ENCODE peak calls at places on chromosomes 13 and 19, in seven cellular contexts. One of them, this sample, is unnamed.

GRCh38 chr13:96020155-96020575 is 33.0 kb downstream of the UGGT2 start:
- DNase-seq in IMR-90: peak
- DNase-seq in heart left ventricle: no peak
- DNase-seq in lower leg skin: peak
- DNase-seq in prostate gland: peak
- DNase-seq in spleen: no peak
- DNase-seq in tibial nerve: no peak
- DNase-seq in this sample: peak

GRCh38 chr19:52991484-52991883 is 22.2 kb upstream of the ERVV-1 start:
- DNase-seq in tibial nerve: no peak
- DNase-seq in spleen: no peak
- DNase-seq in heart left ventricle: no peak
- DNase-seq in IMR-90: peak
- DNase-seq in prostate gland: no peak
- DNase-seq in lower leg skin: no peak
- DNase-seq in this sample: no peak

GRCh38 chr13:31761951-31762350 is 22.6 kb downstream of the RXFP2 start:
- DNase-seq in IMR-90: peak
- DNase-seq in prostate gland: no peak
- DNase-seq in lower leg skin: no peak
- DNase-seq in tibial nerve: no peak
- DNase-seq in heart left ventricle: no peak
- DNase-seq in spleen: no peak
- DNase-seq in this sample: no peak

GRCh38 chr13:19664481-19665230 is 31.2 kb downstream of the MPHOSPH8 start:
- DNase-seq in tibial nerve: no peak
- DNase-seq in IMR-90: no peak
- DNase-seq in heart left ventricle: no peak
- DNase-seq in prostate gland: no peak
- DNase-seq in lower leg skin: no peak
- DNase-seq in spleen: no peak
- DNase-seq in this sample: no peak

GRCh38 chr19:1434040-1434366 is 4.2 kb upstream of the RPS15 start:
- DNase-seq in heart left ventricle: no peak
- DNase-seq in tibial nerve: no peak
- DNase-seq in spleen: no peak
- DNase-seq in prostate gland: no peak
- DNase-seq in IMR-90: no peak
- DNase-seq in lower leg skin: no peak
- DNase-seq in this sample: no peak

GRCh38 chr19:46351241-46352041 is 4.6 kb downstream of the PPP5C start:
- DNase-seq in tibial nerve: no peak
- DNase-seq in prostate gland: peak
- DNase-seq in heart left ventricle: peak
- DNase-seq in IMR-90: peak
- DNase-seq in spleen: no peak
- DNase-seq in lower leg skin: no peak
- DNase-seq in this sample: no peak

GRCh38 chr13:68888832-68889231 is 1218.8 kb upstream of the ATXN8OS start:
- DNase-seq in prostate gland: no peak
- DNase-seq in tibial nerve: no peak
- DNase-seq in lower leg skin: no peak
- DNase-seq in IMR-90: no peak
- DNase-seq in spleen: no peak
- DNase-seq in heart left ventricle: no peak
- DNase-seq in this sample: no peak

GRCh38 chr19:18500820-18501219 is 21.1 kb downstream of the ELL start:
- DNase-seq in tibial nerve: no peak
- DNase-seq in prostate gland: no peak
- DNase-seq in IMR-90: no peak
- DNase-seq in heart left ventricle: peak
- DNase-seq in spleen: peak
- DNase-seq in lower leg skin: no peak
- DNase-seq in this sample: no peak

GRCh38 chr13:45479661-45480060 is 14.9 kb downstream of the COG3 start:
- DNase-seq in lower leg skin: no peak
- DNase-seq in prostate gland: no peak
- DNase-seq in IMR-90: no peak
- DNase-seq in tibial nerve: no peak
- DNase-seq in spleen: no peak
- DNase-seq in heart left ventricle: no peak
- DNase-seq in this sample: no peak

GRCh38 chr13:47503468-47503867 is 497.6 kb downstream of the SUCLA2 start:
- DNase-seq in prostate gland: no peak
- DNase-seq in spleen: no peak
- DNase-seq in lower leg skin: no peak
- DNase-seq in heart left ventricle: no peak
- DNase-seq in IMR-90: no peak
- DNase-seq in tibial nerve: no peak
- DNase-seq in this sample: no peak

GRCh38 chr13:49082653-49083536 is 107.2 kb downstream of the FNDC3A start:
- DNase-seq in spleen: no peak
- DNase-seq in tibial nerve: no peak
- DNase-seq in prostate gland: no peak
- DNase-seq in heart left ventricle: no peak
- DNase-seq in lower leg skin: no peak
- DNase-seq in IMR-90: peak
- DNase-seq in this sample: no peak

GRCh38 chr13:110449225-110450015 is 112.1 kb downstream of the RAB20 start:
- DNase-seq in IMR-90: no peak
- DNase-seq in heart left ventricle: no peak
- DNase-seq in tibial nerve: no peak
- DNase-seq in lower leg skin: no peak
- DNase-seq in prostate gland: no peak
- DNase-seq in spleen: no peak
- DNase-seq in this sample: no peak

GRCh38 chr13:93318538-93318937 is 91.9 kb downstream of the GPC6 start:
- DNase-seq in prostate gland: no peak
- DNase-seq in spleen: no peak
- DNase-seq in IMR-90: peak
- DNase-seq in heart left ventricle: no peak
- DNase-seq in lower leg skin: no peak
- DNase-seq in tibial nerve: no peak
- DNase-seq in this sample: no peak

GRCh38 chr13:108618233-108618632 is 11.2 kb upstream of the MYO16 start:
- DNase-seq in IMR-90: no peak
- DNase-seq in prostate gland: no peak
- DNase-seq in tibial nerve: no peak
- DNase-seq in heart left ventricle: no peak
- DNase-seq in lower leg skin: no peak
- DNase-seq in spleen: no peak
- DNase-seq in this sample: no peak

GRCh38 chr13:90918551-90918950 is 428.9 kb upstream of the MIR17HG start:
- DNase-seq in heart left ventricle: no peak
- DNase-seq in lower leg skin: no peak
- DNase-seq in spleen: no peak
- DNase-seq in prostate gland: no peak
- DNase-seq in tibial nerve: no peak
- DNase-seq in IMR-90: peak
- DNase-seq in this sample: no peak

GRCh38 chr13:21011378-21011777 is 50.0 kb downstream of the LATS2 start:
- DNase-seq in IMR-90: no peak
- DNase-seq in heart left ventricle: no peak
- DNase-seq in lower leg skin: no peak
- DNase-seq in tibial nerve: no peak
- DNase-seq in prostate gland: no peak
- DNase-seq in spleen: no peak
- DNase-seq in this sample: no peak

GRCh38 chr13:97430296-97430695 is 3.7 kb upstream of the RAP2A start:
- DNase-seq in heart left ventricle: no peak
- DNase-seq in lower leg skin: no peak
- DNase-seq in IMR-90: no peak
- DNase-seq in spleen: no peak
- DNase-seq in tibial nerve: no peak
- DNase-seq in prostate gland: no peak
- DNase-seq in this sample: no peak

DNA sequence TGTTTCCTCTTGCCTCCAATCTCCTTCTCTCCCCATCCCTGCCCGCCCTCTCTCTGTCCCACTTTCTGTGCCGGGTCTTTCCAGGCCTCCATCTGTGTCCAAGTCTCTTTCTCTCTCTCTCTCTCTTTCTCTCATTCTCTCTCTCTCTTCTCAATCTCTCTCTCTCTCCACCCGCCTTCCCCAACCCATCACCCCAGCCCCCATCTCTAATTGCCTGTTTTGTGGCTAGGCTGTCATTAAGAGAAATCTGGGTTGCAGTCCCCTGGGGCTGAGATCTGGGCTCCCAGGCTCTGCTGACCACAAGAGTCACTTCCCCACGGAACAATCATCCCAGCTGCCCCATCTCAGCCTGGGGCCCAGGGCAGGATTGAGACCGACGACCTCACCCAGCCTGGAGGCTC is 2.5 kb downstream of the COL5A3 start:
- DNase-seq in heart left ventricle: peak
- DNase-seq in prostate gland: no peak
- DNase-seq in lower leg skin: no peak
- DNase-seq in IMR-90: peak
- DNase-seq in tibial nerve: no peak
- DNase-seq in spleen: no peak
- DNase-seq in this sample: peak
- H3K4me3 ChIP-seq in heart left ventricle: peak
- H3K4me3 ChIP-seq in prostate gland: no peak
- H3K4me3 ChIP-seq in lower leg skin: no peak
- H3K4me3 ChIP-seq in IMR-90: no peak
- H3K4me3 ChIP-seq in tibial nerve: no peak
- H3K4me3 ChIP-seq in spleen: no peak
- H3K4me3 ChIP-seq in this sample: no peak

GRCh38 chr19:40090256-40091204 is at the start of gene ZNF780A:
- DNase-seq in spleen: peak
- DNase-seq in prostate gland: peak
- DNase-seq in heart left ventricle: peak
- DNase-seq in tibial nerve: peak
- DNase-seq in IMR-90: peak
- DNase-seq in lower leg skin: peak
- DNase-seq in this sample: peak
- TF ChIP-seq POLR2A in spleen: no peak
- TF ChIP-seq POLR2A in prostate gland: no peak
- TF ChIP-seq POLR2A in heart left ventricle: no peak
- TF ChIP-seq POLR2A in tibial nerve: peak
- TF ChIP-seq POLR2A in IMR-90: peak
- TF ChIP-seq POLR2A in lower leg skin: no peak
- TF ChIP-seq POLR2A in this sample: no peak

GRCh38 chr13:102825921-102826706 is 19.7 kb upstream of the ERCC5 start:
- DNase-seq in spleen: no peak
- DNase-seq in prostate gland: no peak
- DNase-seq in tibial nerve: no peak
- DNase-seq in lower leg skin: no peak
- DNase-seq in heart left ventricle: no peak
- DNase-seq in IMR-90: peak
- DNase-seq in this sample: no peak
- H3K4me3 ChIP-seq in spleen: no peak
- H3K4me3 ChIP-seq in prostate gland: no peak
- H3K4me3 ChIP-seq in tibial nerve: no peak
- H3K4me3 ChIP-seq in lower leg skin: no peak
- H3K4me3 ChIP-seq in heart left ventricle: no peak
- H3K4me3 ChIP-seq in IMR-90: peak
- H3K4me3 ChIP-seq in this sample: no peak

GRCh38 chr13:44299544-44299943 is 74.1 kb upstream of the SERP2 start:
- DNase-seq in lower leg skin: no peak
- DNase-seq in heart left ventricle: no peak
- DNase-seq in tibial nerve: no peak
- DNase-seq in prostate gland: no peak
- DNase-seq in IMR-90: no peak
- DNase-seq in spleen: no peak
- DNase-seq in this sample: no peak

GRCh38 chr13:44302948-44303575 is 70.6 kb upstream of the SERP2 start:
- DNase-seq in IMR-90: peak
- DNase-seq in heart left ventricle: no peak
- DNase-seq in prostate gland: no peak
- DNase-seq in spleen: no peak
- DNase-seq in tibial nerve: no peak
- DNase-seq in lower leg skin: no peak
- DNase-seq in this sample: no peak

GRCh38 chr13:44300895-44301638 is 72.6 kb upstream of the SERP2 start:
- DNase-seq in IMR-90: peak
- DNase-seq in heart left ventricle: peak
- DNase-seq in lower leg skin: no peak
- DNase-seq in tibial nerve: no peak
- DNase-seq in spleen: no peak
- DNase-seq in prostate gland: peak
- DNase-seq in this sample: no peak

GRCh38 chr13:44302233-44302632 is 71.4 kb upstream of the SERP2 start:
- DNase-seq in IMR-90: no peak
- DNase-seq in prostate gland: no peak
- DNase-seq in lower leg skin: no peak
- DNase-seq in spleen: no peak
- DNase-seq in heart left ventricle: no peak
- DNase-seq in tibial nerve: no peak
- DNase-seq in this sample: no peak

DNA sequence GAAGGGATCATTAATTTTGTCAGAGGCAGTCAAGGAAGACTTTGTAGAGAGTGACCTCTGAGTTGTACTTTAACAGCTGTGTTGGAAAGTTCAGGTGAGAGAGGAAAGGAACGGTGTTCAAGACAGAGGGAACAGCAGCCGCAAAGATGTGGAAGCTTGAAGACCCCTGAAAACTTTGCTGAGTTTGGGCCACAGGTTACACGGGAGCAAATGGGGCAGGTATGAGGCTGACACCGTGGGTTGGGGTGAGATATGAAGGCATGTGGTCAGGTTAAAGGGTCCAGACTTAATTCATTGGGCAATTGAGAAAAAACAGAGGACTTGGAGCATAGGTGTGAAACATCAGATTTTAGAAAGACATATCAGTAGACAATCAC is 72.0 kb upstream of the SERP2 start:
- DNase-seq in prostate gland: no peak
- DNase-seq in spleen: no peak
- DNase-seq in tibial nerve: no peak
- DNase-seq in IMR-90: no peak
- DNase-seq in lower leg skin: no peak
- DNase-seq in heart left ventricle: no peak
- DNase-seq in this sample: no peak
- TF ChIP-seq POLR2A in prostate gland: no peak
- TF ChIP-seq POLR2A in spleen: no peak
- TF ChIP-seq POLR2A in tibial nerve: no peak
- TF ChIP-seq POLR2A in IMR-90: no peak
- TF ChIP-seq POLR2A in lower leg skin: no peak
- TF ChIP-seq POLR2A in heart left ventricle: no peak
- TF ChIP-seq POLR2A in this sample: no peak

GRCh38 chr13:99976502-99977115 is 5.0 kb upstream of the ZIC2 start:
- DNase-seq in lower leg skin: no peak
- DNase-seq in heart left ventricle: no peak
- DNase-seq in prostate gland: no peak
- DNase-seq in spleen: no peak
- DNase-seq in IMR-90: no peak
- DNase-seq in tibial nerve: no peak
- DNase-seq in this sample: no peak

GRCh38 chr13:99977334-99977911 is 4.2 kb upstream of the ZIC2 start:
- DNase-seq in tibial nerve: no peak
- DNase-seq in heart left ventricle: no peak
- DNase-seq in prostate gland: no peak
- DNase-seq in spleen: no peak
- DNase-seq in lower leg skin: no peak
- DNase-seq in IMR-90: no peak
- DNase-seq in this sample: no peak

GRCh38 chr13:99979453-99980200 is 2.0 kb upstream of the ZIC2 start:
- DNase-seq in heart left ventricle: no peak
- DNase-seq in prostate gland: no peak
- DNase-seq in spleen: no peak
- DNase-seq in IMR-90: no peak
- DNase-seq in lower leg skin: no peak
- DNase-seq in tibial nerve: no peak
- DNase-seq in this sample: no peak

GRCh38 chr13:99978781-99979452 is 2.7 kb upstream of the ZIC2 start:
- DNase-seq in IMR-90: no peak
- DNase-seq in lower leg skin: no peak
- DNase-seq in spleen: no peak
- DNase-seq in prostate gland: no peak
- DNase-seq in heart left ventricle: no peak
- DNase-seq in tibial nerve: no peak
- DNase-seq in this sample: no peak

GRCh38 chr13:99977912-99978780 is 3.4 kb upstream of the ZIC2 start:
- DNase-seq in tibial nerve: no peak
- DNase-seq in prostate gland: no peak
- DNase-seq in IMR-90: no peak
- DNase-seq in spleen: no peak
- DNase-seq in heart left ventricle: no peak
- DNase-seq in lower leg skin: no peak
- DNase-seq in this sample: no peak
- H3K4me3 ChIP-seq in tibial nerve: no peak
- H3K4me3 ChIP-seq in prostate gland: no peak
- H3K4me3 ChIP-seq in IMR-90: no peak
- H3K4me3 ChIP-seq in spleen: no peak
- H3K4me3 ChIP-seq in heart left ventricle: no peak
- H3K4me3 ChIP-seq in lower leg skin: no peak
- H3K4me3 ChIP-seq in this sample: no peak

This sample was measured in testis.